ENCODE peak calls at places on chromosome 17, in four cellular contexts. One of them, this sample, is unnamed.

GRCh38 chr17:76473541-76473985 is 6.2 kb downstream of the AANAT start:
- DNase-seq in A549: peak
- DNase-seq in progenitor cell of endocrine pancreas: no peak
- DNase-seq in NCI-H460: no peak
- DNase-seq in this sample: no peak

GRCh38 chr17:31534223-31534888 is 142.9 kb downstream of the RAB11FIP4 start:
- DNase-seq in A549: no peak
- DNase-seq in progenitor cell of endocrine pancreas: no peak
- DNase-seq in NCI-H460: no peak
- DNase-seq in this sample: no peak

GRCh38 chr17:43576563-43577229 is 30.6 kb upstream of the ETV4 start:
- DNase-seq in A549: peak
- DNase-seq in progenitor cell of endocrine pancreas: peak
- DNase-seq in NCI-H460: peak
- DNase-seq in this sample: peak

GRCh38 chr17:65020284-65020683 is 36.3 kb downstream of the GNA13 start:
- DNase-seq in A549: no peak
- DNase-seq in progenitor cell of endocrine pancreas: no peak
- DNase-seq in NCI-H460: no peak
- DNase-seq in this sample: peak

GRCh38 chr17:42783778-42784138 is 3.3 kb downstream of the WNK4 start:
- DNase-seq in A549: no peak
- DNase-seq in progenitor cell of endocrine pancreas: no peak
- DNase-seq in NCI-H460: no peak
- DNase-seq in this sample: no peak

GRCh38 chr17:39462644-39463375 is 1.5 kb downstream of the CDK12 start:
- DNase-seq in A549: peak
- DNase-seq in progenitor cell of endocrine pancreas: no peak
- DNase-seq in NCI-H460: no peak
- DNase-seq in this sample: no peak

GRCh38 chr17:75738218-75738802 is 17.1 kb downstream of the ITGB4 start:
- DNase-seq in A549: no peak
- DNase-seq in progenitor cell of endocrine pancreas: no peak
- DNase-seq in NCI-H460: no peak
- DNase-seq in this sample: no peak

GRCh38 chr17:50721194-50722010 is 2.0 kb downstream of the LUC7L3 start:
- DNase-seq in A549: no peak
- DNase-seq in progenitor cell of endocrine pancreas: no peak
- DNase-seq in NCI-H460: no peak
- DNase-seq in this sample: no peak

GRCh38 chr17:76462556-76463290 is 4.7 kb upstream of the AANAT start:
- DNase-seq in A549: no peak
- DNase-seq in progenitor cell of endocrine pancreas: no peak
- DNase-seq in NCI-H460: no peak
- DNase-seq in this sample: no peak

GRCh38 chr17:77344038-77344437 is 203.3 kb downstream of the SEC14L1 start:
- DNase-seq in A549: no peak
- DNase-seq in progenitor cell of endocrine pancreas: no peak
- DNase-seq in NCI-H460: no peak
- DNase-seq in this sample: no peak

GRCh38 chr17:38749222-38750043 is 1.3 kb upstream of the PCGF2 start:
- DNase-seq in A549: peak
- DNase-seq in progenitor cell of endocrine pancreas: peak
- DNase-seq in NCI-H460: peak
- DNase-seq in this sample: peak

GRCh38 chr17:61307905-61308886 is 91.4 kb upstream of the TBX2 start:
- DNase-seq in A549: peak
- DNase-seq in progenitor cell of endocrine pancreas: no peak
- DNase-seq in NCI-H460: no peak
- DNase-seq in this sample: peak

GRCh38 chr17:76997981-76998531 is 129.9 kb downstream of the MGAT5B start:
- DNase-seq in A549: no peak
- DNase-seq in progenitor cell of endocrine pancreas: no peak
- DNase-seq in NCI-H460: no peak
- DNase-seq in this sample: no peak

GRCh38 chr17:32496348-32497078 is 9.7 kb downstream of the CDK5R1 start:
- DNase-seq in A549: no peak
- DNase-seq in progenitor cell of endocrine pancreas: no peak
- DNase-seq in NCI-H460: no peak
- DNase-seq in this sample: no peak

GRCh38 chr17:56592487-56593072 is 919 bp upstream of the NOG start:
- DNase-seq in A549: peak
- DNase-seq in progenitor cell of endocrine pancreas: peak
- DNase-seq in NCI-H460: peak
- DNase-seq in this sample: peak

GRCh38 chr17:38430316-38430715 is 2.1 kb downstream of the ARHGAP23 start:
- DNase-seq in A549: no peak
- DNase-seq in progenitor cell of endocrine pancreas: no peak
- DNase-seq in NCI-H460: no peak
- DNase-seq in this sample: no peak

GRCh38 chr17:81523139-81524062 is 4.8 kb upstream of the FSCN2 start:
- DNase-seq in A549: no peak
- DNase-seq in progenitor cell of endocrine pancreas: peak
- DNase-seq in NCI-H460: no peak
- DNase-seq in this sample: no peak

GRCh38 chr17:66633322-66633965 is 201.5 kb upstream of the CACNG5 start:
- DNase-seq in A549: no peak
- DNase-seq in progenitor cell of endocrine pancreas: no peak
- DNase-seq in NCI-H460: no peak
- DNase-seq in this sample: no peak

GRCh38 chr17:77611791-77612466 is 346.6 kb upstream of the TNRC6C start:
- DNase-seq in A549: no peak
- DNase-seq in progenitor cell of endocrine pancreas: no peak
- DNase-seq in NCI-H460: no peak
- DNase-seq in this sample: no peak

GRCh38 chr17:66627985-66628384 is 206.9 kb upstream of the CACNG5 start:
- DNase-seq in A549: no peak
- DNase-seq in progenitor cell of endocrine pancreas: no peak
- DNase-seq in NCI-H460: no peak
- DNase-seq in this sample: no peak

GRCh38 chr17:79658811-79659207 is 48.0 kb upstream of the RBFOX3 start:
- DNase-seq in A549: peak
- DNase-seq in progenitor cell of endocrine pancreas: peak
- DNase-seq in NCI-H460: peak
- DNase-seq in this sample: no peak

GRCh38 chr17:59436900-59437299 is 105.4 kb downstream of the YPEL2 start:
- DNase-seq in A549: no peak
- DNase-seq in progenitor cell of endocrine pancreas: no peak
- DNase-seq in NCI-H460: no peak
- DNase-seq in this sample: no peak

GRCh38 chr17:50762177-50762576 is 5.1 kb downstream of the ANKRD40CL start:
- DNase-seq in A549: no peak
- DNase-seq in progenitor cell of endocrine pancreas: no peak
- DNase-seq in NCI-H460: no peak
- DNase-seq in this sample: no peak

GRCh38 chr17:9517396-9517795 is 58.2 kb downstream of the STX8 start:
- DNase-seq in A549: no peak
- DNase-seq in progenitor cell of endocrine pancreas: no peak
- DNase-seq in NCI-H460: no peak
- DNase-seq in this sample: no peak

GRCh38 chr17:82520041-82520910 is 744 bp downstream of the FOXK2 start:
- DNase-seq in A549: no peak
- DNase-seq in progenitor cell of endocrine pancreas: no peak
- DNase-seq in NCI-H460: no peak
- DNase-seq in this sample: no peak

GRCh38 chr17:78995761-78996451 is 13.7 kb downstream of the CANT1 start:
- DNase-seq in A549: no peak
- DNase-seq in progenitor cell of endocrine pancreas: no peak
- DNase-seq in NCI-H460: no peak
- DNase-seq in this sample: no peak

GRCh38 chr17:14321476-14321949 is 20.6 kb downstream of the HS3ST3B1 start:
- DNase-seq in A549: no peak
- DNase-seq in progenitor cell of endocrine pancreas: no peak
- DNase-seq in NCI-H460: no peak
- DNase-seq in this sample: no peak

GRCh38 chr17:70661342-70662222 is 492.2 kb downstream of the KCNJ2 start:
- DNase-seq in A549: peak
- DNase-seq in progenitor cell of endocrine pancreas: no peak
- DNase-seq in NCI-H460: no peak
- DNase-seq in this sample: no peak